ENCODE peak calls at places on chromosomes 5 and 9, in nine cellular contexts. I is lung microvascular endothelial cell, E is mucosa of descending colon, S is suprapubic skin, Q is left lung, D is NCI-H2081, G is NCI-H510A treated with DMSO at 0.1 percent for 48 hours, A is amygdala, X is germinal center. P is an unnamed sample.

GRCh38 chr5:22835630-22836029 is 17.5 kb downstream of the CDH12 start:
- DNase-seq in I (no peak), E (no peak), S (no peak), Q (no peak), D (peak), G (peak), A (no peak), X (no peak), P (peak)

GRCh38 chr5:60007724-60008123 is 114.2 kb upstream of the PDE4D start:
- DNase-seq in I (no peak), E (no peak), S (no peak), Q (no peak), D (no peak), G (no peak), A (no peak), X (no peak), P (no peak)

GRCh38 chr9:95078516-95078915 is 239.0 kb downstream of the FANCC start:
- DNase-seq in I (no peak), E (no peak), S (no peak), Q (no peak), D (no peak), G (no peak), A (no peak), X (no peak), P (no peak)

GRCh38 chr5:10445352-10445751 is 3.7 kb downstream of the ROPN1L start:
- DNase-seq in I (peak), E (no peak), S (no peak), Q (no peak), D (no peak), G (no peak), A (no peak), X (no peak), P (no peak)

GRCh38 chr5:40991168-40991980 is 79.8 kb downstream of the MROH2B start:
- DNase-seq in I (peak), E (no peak), S (no peak), Q (peak), D (no peak), G (no peak), A (no peak), X (no peak), P (no peak)

GRCh38 chr5:43110606-43111170 is 10.0 kb upstream of the ZNF131 start:
- DNase-seq in I (peak), E (peak), S (no peak), Q (no peak), D (peak), G (no peak), A (no peak), X (no peak), P (no peak)

GRCh38 chr5:172187118-172188032 is 649 bp downstream of the STK10 start:
- DNase-seq in I (peak), E (peak), S (peak), Q (peak), D (peak), G (peak), A (no peak), X (peak), P (peak)

GRCh38 chr5:168600409-168600808 is 21.2 kb upstream of the PANK3 start:
- DNase-seq in I (no peak), E (peak), S (no peak), Q (no peak), D (no peak), G (no peak), A (no peak), X (no peak), P (no peak)

GRCh38 chr5:65255294-65255693 is 226.4 kb downstream of the ADAMTS6 start:
- DNase-seq in I (no peak), E (no peak), S (no peak), Q (no peak), D (no peak), G (no peak), A (no peak), X (no peak), P (no peak)